ENCODE peak calls at places on chromosomes 2 and 18, in five cellular contexts. One of them, this sample, is unnamed.

GRCh38 chr2:68100189-68100588 is 37.4 kb upstream of the C1D start:
- DNase-seq in A549: no peak
- DNase-seq in HepG2: no peak
- DNase-seq in K562: no peak
- DNase-seq in GM12878: no peak
- DNase-seq in this sample: no peak

GRCh38 chr2:230231251-230231650 is 5.7 kb downstream of the SP140 start:
- DNase-seq in A549: no peak
- DNase-seq in HepG2: no peak
- DNase-seq in K562: no peak
- DNase-seq in GM12878: no peak
- DNase-seq in this sample: no peak

GRCh38 chr18:68466714-68467113 is 248.2 kb downstream of the TMX3 start:
- DNase-seq in A549: no peak
- DNase-seq in HepG2: no peak
- DNase-seq in K562: no peak
- DNase-seq in GM12878: no peak
- DNase-seq in this sample: peak

GRCh38 chr2:149648282-149649030 is 60.9 kb upstream of the MMADHC start:
- DNase-seq in A549: peak
- DNase-seq in HepG2: no peak
- DNase-seq in K562: no peak
- DNase-seq in GM12878: no peak
- DNase-seq in this sample: peak

GRCh38 chr2:108492364-108492763 is 41.9 kb upstream of the LIMS1 start:
- DNase-seq in A549: peak
- DNase-seq in HepG2: peak
- DNase-seq in K562: no peak
- DNase-seq in GM12878: no peak
- DNase-seq in this sample: peak

GRCh38 chr2:4499316-4499715 is 795.9 kb downstream of the DCDC2C start:
- DNase-seq in A549: no peak
- DNase-seq in HepG2: no peak
- DNase-seq in K562: no peak
- DNase-seq in GM12878: no peak
- DNase-seq in this sample: no peak

GRCh38 chr18:8515142-8515865 is 93.9 kb upstream of the RAB12 start:
- DNase-seq in A549: no peak
- DNase-seq in HepG2: no peak
- DNase-seq in K562: no peak
- DNase-seq in GM12878: no peak
- DNase-seq in this sample: no peak

GRCh38 chr2:188628989-188629889 is 337.6 kb downstream of the GULP1 start:
- DNase-seq in A549: peak
- DNase-seq in HepG2: no peak
- DNase-seq in K562: no peak
- DNase-seq in GM12878: no peak
- DNase-seq in this sample: peak

GRCh38 chr2:36445191-36445590 is 89.6 kb downstream of the CRIM1 start:
- DNase-seq in A549: no peak
- DNase-seq in HepG2: no peak
- DNase-seq in K562: no peak
- DNase-seq in GM12878: no peak
- DNase-seq in this sample: no peak

GRCh38 chr2:46326231-46326980 is 29.2 kb downstream of the EPAS1 start:
- DNase-seq in A549: no peak
- DNase-seq in HepG2: peak
- DNase-seq in K562: peak
- DNase-seq in GM12878: no peak
- DNase-seq in this sample: no peak

GRCh38 chr2:3563521-3563976 is 5.4 kb upstream of the RNASEH1 start:
- DNase-seq in A549: no peak
- DNase-seq in HepG2: no peak
- DNase-seq in K562: no peak
- DNase-seq in GM12878: peak
- DNase-seq in this sample: no peak

GRCh38 chr18:58871514-58872490 is 7.1 kb downstream of the ZNF532 start:
- DNase-seq in A549: no peak
- DNase-seq in HepG2: no peak
- DNase-seq in K562: no peak
- DNase-seq in GM12878: no peak
- DNase-seq in this sample: peak
- TF ChIP-seq BHLHE40 in A549: no peak
- TF ChIP-seq BHLHE40 in HepG2: no peak
- TF ChIP-seq BHLHE40 in K562: no peak
- TF ChIP-seq BHLHE40 in GM12878: no peak
- TF ChIP-seq BHLHE40 in this sample: no peak

DNA sequence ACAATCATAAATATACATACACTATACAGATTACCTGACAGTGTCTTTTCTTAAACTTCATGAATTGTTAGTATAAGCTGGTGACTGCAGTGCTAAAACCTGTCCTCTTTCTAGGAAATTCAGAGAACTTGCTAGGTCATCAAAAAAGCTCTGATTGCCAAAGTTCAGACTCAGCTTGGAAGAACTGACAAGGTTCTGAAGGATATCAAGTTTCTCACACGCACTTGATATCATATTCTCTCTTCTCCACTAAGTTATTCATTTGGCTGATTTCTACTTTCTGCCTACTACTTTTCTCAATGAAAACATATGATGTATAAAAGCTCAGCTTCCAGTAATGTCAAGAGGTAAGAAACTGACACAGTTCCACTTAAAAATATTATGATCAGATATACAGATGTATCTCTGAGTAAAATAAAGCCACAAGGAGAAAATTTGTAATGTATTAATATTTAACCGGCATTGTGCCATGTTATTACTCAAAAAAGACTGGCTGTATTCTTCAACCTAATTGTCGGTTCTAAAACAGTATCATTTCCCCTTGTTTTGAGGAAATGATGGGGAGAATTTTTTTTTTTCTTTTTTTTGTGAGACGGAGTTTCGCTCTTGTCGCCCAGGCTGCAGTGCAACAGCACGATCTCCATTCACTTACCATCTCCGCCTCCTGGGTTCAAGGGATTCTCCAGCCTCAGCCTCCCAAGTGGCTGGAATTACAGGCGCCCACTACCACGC is 2.4 kb downstream of the OSBPL1A start:
- DNase-seq in A549: no peak
- DNase-seq in HepG2: no peak
- DNase-seq in K562: no peak
- DNase-seq in GM12878: no peak
- DNase-seq in this sample: peak
- H3K4me2 ChIP-seq in A549: no peak
- H3K4me2 ChIP-seq in HepG2: no peak
- H3K4me2 ChIP-seq in K562: no peak
- H3K4me2 ChIP-seq in GM12878: no peak
- H3K4me2 ChIP-seq in this sample: no peak

GRCh38 chr2:164335128-164335527 is 286.2 kb downstream of the GRB14 start:
- DNase-seq in A549: no peak
- DNase-seq in HepG2: no peak
- DNase-seq in K562: no peak
- DNase-seq in GM12878: no peak
- DNase-seq in this sample: no peak

DNA sequence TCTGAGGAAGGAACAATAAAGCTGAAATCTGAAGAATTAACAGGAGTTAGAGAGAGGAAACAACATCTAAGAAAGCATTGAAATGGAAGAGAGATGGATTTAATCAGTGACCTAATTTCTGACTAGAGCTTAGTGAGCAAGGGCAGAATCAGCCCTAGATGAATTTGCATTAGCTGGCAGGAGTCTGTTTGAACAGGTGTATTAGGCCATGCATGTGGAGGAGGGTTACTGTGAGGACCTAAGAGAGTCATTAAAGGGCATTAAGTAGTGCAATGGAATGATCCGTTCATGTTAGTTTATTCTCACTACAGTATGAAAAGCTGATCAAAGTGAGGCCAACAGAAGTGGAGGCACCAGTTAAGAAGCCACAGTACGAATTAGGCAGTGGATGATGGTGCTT is 285.3 kb downstream of the GRB14 start:
- DNase-seq in A549: no peak
- DNase-seq in HepG2: no peak
- DNase-seq in K562: no peak
- DNase-seq in GM12878: no peak
- DNase-seq in this sample: no peak
- TF ChIP-seq BHLHE40 in A549: no peak
- TF ChIP-seq BHLHE40 in HepG2: no peak
- TF ChIP-seq BHLHE40 in K562: no peak
- TF ChIP-seq BHLHE40 in GM12878: no peak
- TF ChIP-seq BHLHE40 in this sample: no peak

GRCh38 chr2:12510070-12510469 is 206.7 kb upstream of the TRIB2 start:
- DNase-seq in A549: no peak
- DNase-seq in HepG2: no peak
- DNase-seq in K562: no peak
- DNase-seq in GM12878: no peak
- DNase-seq in this sample: no peak

GRCh38 chr2:12504443-12504842 is 212.3 kb upstream of the TRIB2 start:
- DNase-seq in A549: no peak
- DNase-seq in HepG2: no peak
- DNase-seq in K562: no peak
- DNase-seq in GM12878: peak
- DNase-seq in this sample: peak

GRCh38 chr2:12506846-12507245 is 209.9 kb upstream of the TRIB2 start:
- DNase-seq in A549: no peak
- DNase-seq in HepG2: no peak
- DNase-seq in K562: no peak
- DNase-seq in GM12878: no peak
- DNase-seq in this sample: peak

GRCh38 chr2:12502759-12503158 is 214.0 kb upstream of the TRIB2 start:
- DNase-seq in A549: no peak
- DNase-seq in HepG2: no peak
- DNase-seq in K562: no peak
- DNase-seq in GM12878: no peak
- DNase-seq in this sample: peak

GRCh38 chr2:12507295-12507694 is 209.4 kb upstream of the TRIB2 start:
- DNase-seq in A549: no peak
- DNase-seq in HepG2: no peak
- DNase-seq in K562: no peak
- DNase-seq in GM12878: peak
- DNase-seq in this sample: peak
- H3K4me2 ChIP-seq in A549: no peak
- H3K4me2 ChIP-seq in HepG2: no peak
- H3K4me2 ChIP-seq in K562: no peak
- H3K4me2 ChIP-seq in GM12878: peak
- H3K4me2 ChIP-seq in this sample: no peak

GRCh38 chr2:65532318-65532717 is 99.9 kb upstream of the SPRED2 start:
- DNase-seq in A549: no peak
- DNase-seq in HepG2: no peak
- DNase-seq in K562: no peak
- DNase-seq in GM12878: no peak
- DNase-seq in this sample: no peak

GRCh38 chr2:65528241-65528574 is 95.8 kb upstream of the SPRED2 start:
- DNase-seq in A549: no peak
- DNase-seq in HepG2: no peak
- DNase-seq in K562: no peak
- DNase-seq in GM12878: no peak
- DNase-seq in this sample: no peak

GRCh38 chr2:65529419-65529818 is 97.0 kb upstream of the SPRED2 start:
- DNase-seq in A549: no peak
- DNase-seq in HepG2: no peak
- DNase-seq in K562: no peak
- DNase-seq in GM12878: no peak
- DNase-seq in this sample: no peak

GRCh38 chr2:65532937-65533336 is 100.5 kb upstream of the SPRED2 start:
- DNase-seq in A549: no peak
- DNase-seq in HepG2: no peak
- DNase-seq in K562: no peak
- DNase-seq in GM12878: no peak
- DNase-seq in this sample: no peak

DNA sequence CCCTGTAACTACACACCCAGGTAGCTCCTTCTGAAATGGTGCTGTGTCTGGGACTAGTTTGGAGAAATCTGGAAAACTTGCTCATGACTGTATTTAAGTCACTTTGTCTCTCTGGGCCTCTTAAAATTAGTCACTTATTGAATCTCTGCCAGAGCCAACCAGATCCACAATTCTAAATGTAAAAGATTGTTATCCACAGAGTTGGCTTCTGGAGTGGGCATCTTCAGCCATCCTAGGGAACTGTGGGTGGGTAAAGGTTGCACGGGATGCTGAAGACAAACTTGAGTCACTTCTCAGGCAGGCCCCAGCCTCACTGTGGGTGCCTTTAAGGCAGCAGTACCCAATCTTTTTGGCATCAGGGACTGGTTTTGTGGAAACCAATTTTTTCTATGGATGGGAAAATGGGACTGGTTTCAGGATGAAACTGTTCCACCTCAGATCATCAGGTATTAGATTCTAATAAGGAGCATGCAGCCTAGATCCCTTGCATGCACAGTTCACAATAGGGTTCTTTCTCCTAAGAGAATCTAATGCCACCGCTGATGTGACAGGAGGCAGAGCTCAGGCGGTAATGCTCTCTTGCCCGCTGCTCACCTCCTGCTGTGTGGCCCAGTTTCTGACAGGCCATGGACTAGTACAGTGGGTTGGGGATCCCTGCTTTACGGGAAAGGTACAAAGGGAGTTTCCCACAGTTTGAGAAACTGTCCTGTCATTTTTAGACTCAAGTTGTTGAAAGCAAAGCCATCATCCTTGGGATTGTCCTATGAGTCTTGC is 98.3 kb upstream of the SPRED2 start:
- DNase-seq in A549: no peak
- DNase-seq in HepG2: no peak
- DNase-seq in K562: no peak
- DNase-seq in GM12878: no peak
- DNase-seq in this sample: peak
- TF ChIP-seq BHLHE40 in A549: no peak
- TF ChIP-seq BHLHE40 in HepG2: no peak
- TF ChIP-seq BHLHE40 in K562: no peak
- TF ChIP-seq BHLHE40 in GM12878: no peak
- TF ChIP-seq BHLHE40 in this sample: no peak